ENCODE peak calls at places on chromosomes 1 and 21, in six cellular contexts. S is activated effector memory CD4-positive, alpha-beta T cell treated with anti-CD3 and anti-CD28 coated beads, Interleukin-2, amount 50 U/mL, for 16 hours; V is CD8-positive, alpha-beta T cell; G is thoracic aorta; Y is NCI-H2029; J is SW480. I is an unnamed sample.

GRCh38 chr21:21921410-21922232 is 923.4 kb downstream of the NCAM2 start:
- DNase-seq in S (no peak), V (no peak), G (no peak), Y (peak), J (peak), I (peak)

GRCh38 chr1:23037081-23037740 is 17.9 kb downstream of the KDM1A start:
- DNase-seq in S (no peak), V (no peak), G (no peak), Y (no peak), J (no peak), I (no peak)

GRCh38 chr1:241603626-241604337 is 36.4 kb downstream of the CHML start:
- DNase-seq in S (no peak), V (no peak), G (no peak), Y (no peak), J (no peak), I (no peak)

GRCh38 chr21:15058718-15059316 is 6.0 kb downstream of the NRIP1 start:
- DNase-seq in S (no peak), V (no peak), G (no peak), Y (no peak), J (no peak), I (no peak)

GRCh38 chr1:212315907-212316306 is 30.7 kb downstream of the PPP2R5A start:
- DNase-seq in S (no peak), V (no peak), G (no peak), Y (peak), J (peak), I (no peak)

GRCh38 chr1:159311679-159312078 is 9.5 kb downstream of the FCER1A start:
- DNase-seq in S (no peak), V (no peak), G (no peak), Y (no peak), J (no peak), I (no peak)

GRCh38 chr1:198001776-198002408 is 84.7 kb downstream of the LHX9 start:
- DNase-seq in S (no peak), V (no peak), G (no peak), Y (no peak), J (no peak), I (no peak)

GRCh38 chr21:42187976-42188653 is 30.8 kb upstream of the ABCG1 start:
- DNase-seq in S (peak), V (peak), G (no peak), Y (no peak), J (no peak), I (no peak)

GRCh38 chr21:33940846-33941245 is 25.2 kb upstream of the ATP5PO start:
- DNase-seq in S (no peak), V (no peak), G (no peak), Y (no peak), J (no peak), I (no peak)

GRCh38 chr1:36023098-36023769 is 60.7 kb upstream of the TEKT2 start:
- DNase-seq in S (no peak), V (no peak), G (no peak), Y (no peak), J (no peak), I (no peak)

GRCh38 chr21:37636152-37636860 is 269.7 kb downstream of the DYRK1A start:
- DNase-seq in S (no peak), V (no peak), G (no peak), Y (no peak), J (no peak), I (no peak)

GRCh38 chr1:214838351-214838750 is 235.4 kb downstream of the CENPF start:
- DNase-seq in S (no peak), V (no peak), G (no peak), Y (no peak), J (no peak), I (no peak)

GRCh38 chr1:241532173-241532553 is at the start of gene KMO:
- DNase-seq in S (no peak), V (no peak), G (no peak), Y (no peak), J (no peak), I (no peak)

GRCh38 chr1:57468661-57469523 is 45.0 kb upstream of the DAB1 start:
- DNase-seq in S (no peak), V (no peak), G (no peak), Y (peak), J (no peak), I (no peak)

GRCh38 chr1:156912861-156913808 is 7.3 kb upstream of the LRRC71 start:
- DNase-seq in S (no peak), V (no peak), G (no peak), Y (peak), J (no peak), I (no peak)

GRCh38 chr1:72064301-72064700 is 218.0 kb downstream of the NEGR1 start:
- DNase-seq in S (no peak), V (no peak), G (no peak), Y (no peak), J (no peak), I (no peak)

GRCh38 chr1:151061012-151061401 is 810 bp downstream of the MLLT11 start:
- DNase-seq in S (no peak), V (no peak), G (no peak), Y (no peak), J (no peak), I (no peak)

GRCh38 chr1:154478639-154479038 is 23.4 kb upstream of the TDRD10 start:
- DNase-seq in S (no peak), V (no peak), G (no peak), Y (no peak), J (peak), I (no peak)

GRCh38 chr1:20720631-20721051 is 2.8 kb upstream of the KIF17 start:
- DNase-seq in S (peak), V (no peak), G (no peak), Y (no peak), J (no peak), I (no peak)

GRCh38 chr1:29576510-29576909 is 340.2 kb downstream of the PTPRU start:
- DNase-seq in S (no peak), V (no peak), G (no peak), Y (no peak), J (no peak), I (no peak)

GRCh38 chr1:174659823-174660222 is 212.1 kb downstream of the GPR52 start:
- DNase-seq in S (no peak), V (no peak), G (no peak), Y (no peak), J (no peak), I (no peak)

I was measured in D341Med.